ENCODE peak calls at places on chromosomes 11 and 22, in eight cellular contexts. One of them, this sample, is unnamed.

GRCh38 chr11:608751-609354 is 6.9 kb downstream of the IRF7 start:
- DNase-seq in transverse colon: no peak
- DNase-seq in cardiac muscle cell: no peak
- DNase-seq in thoracic aorta: no peak
- DNase-seq in fibroblast of villous mesenchyme: no peak
- DNase-seq in lung: no peak
- DNase-seq in gastrocnemius medialis: no peak
- DNase-seq in foreskin fibroblast: no peak
- DNase-seq in this sample: no peak

GRCh38 chr22:33922268-33922667 is 2.0 kb upstream of the LARGE1 start:
- DNase-seq in transverse colon: peak; percentile 39
- DNase-seq in cardiac muscle cell: peak; percentile 40
- DNase-seq in thoracic aorta: no peak
- DNase-seq in fibroblast of villous mesenchyme: no peak
- DNase-seq in lung: no peak
- DNase-seq in gastrocnemius medialis: peak; percentile 26
- DNase-seq in foreskin fibroblast: no peak
- DNase-seq in this sample: no peak

GRCh38 chr11:82195251-82195650 is 538.4 kb downstream of the FAM181B start:
- DNase-seq in transverse colon: no peak
- DNase-seq in cardiac muscle cell: no peak
- DNase-seq in thoracic aorta: no peak
- DNase-seq in fibroblast of villous mesenchyme: no peak
- DNase-seq in lung: no peak
- DNase-seq in gastrocnemius medialis: no peak
- DNase-seq in foreskin fibroblast: no peak
- DNase-seq in this sample: no peak

GRCh38 chr22:25110846-25111578 is 88.6 kb upstream of the CRYBB3 start:
- DNase-seq in transverse colon: peak; percentile 68
- DNase-seq in cardiac muscle cell: peak; percentile 88
- DNase-seq in thoracic aorta: peak; percentile 33
- DNase-seq in fibroblast of villous mesenchyme: peak; percentile 72
- DNase-seq in lung: peak; percentile 67
- DNase-seq in gastrocnemius medialis: peak; percentile 85
- DNase-seq in foreskin fibroblast: peak; percentile 55
- DNase-seq in this sample: peak; percentile 17

GRCh38 chr22:25822344-25822743 is 80.4 kb downstream of the MYO18B start:
- DNase-seq in transverse colon: no peak
- DNase-seq in cardiac muscle cell: no peak
- DNase-seq in thoracic aorta: no peak
- DNase-seq in fibroblast of villous mesenchyme: no peak
- DNase-seq in lung: no peak
- DNase-seq in gastrocnemius medialis: no peak
- DNase-seq in foreskin fibroblast: no peak
- DNase-seq in this sample: no peak

GRCh38 chr11:125923012-125923579 is 18.8 kb downstream of the DDX25 start:
- DNase-seq in transverse colon: peak; percentile 68
- DNase-seq in cardiac muscle cell: peak; percentile 80
- DNase-seq in thoracic aorta: no peak
- DNase-seq in fibroblast of villous mesenchyme: peak; percentile 74
- DNase-seq in lung: peak; percentile 64
- DNase-seq in gastrocnemius medialis: peak; percentile 44
- DNase-seq in foreskin fibroblast: peak; percentile 48
- DNase-seq in this sample: peak; percentile 10

GRCh38 chr11:31810779-31811647 is at the start of gene PAX6:
- DNase-seq in transverse colon: peak; percentile 22
- DNase-seq in cardiac muscle cell: peak; percentile 32
- DNase-seq in thoracic aorta: no peak
- DNase-seq in fibroblast of villous mesenchyme: peak; percentile 14
- DNase-seq in lung: peak; percentile 43
- DNase-seq in gastrocnemius medialis: no peak
- DNase-seq in foreskin fibroblast: no peak
- DNase-seq in this sample: no peak

GRCh38 chr11:19889531-19889930 is 176.9 kb downstream of the NAV2 start:
- DNase-seq in transverse colon: no peak
- DNase-seq in cardiac muscle cell: no peak
- DNase-seq in thoracic aorta: no peak
- DNase-seq in fibroblast of villous mesenchyme: no peak
- DNase-seq in lung: no peak
- DNase-seq in gastrocnemius medialis: no peak
- DNase-seq in foreskin fibroblast: no peak
- DNase-seq in this sample: no peak

GRCh38 chr11:69433741-69434140 is 47.7 kb upstream of the LINC01488 start:
- DNase-seq in transverse colon: no peak
- DNase-seq in cardiac muscle cell: no peak
- DNase-seq in thoracic aorta: no peak
- DNase-seq in fibroblast of villous mesenchyme: no peak
- DNase-seq in lung: no peak
- DNase-seq in gastrocnemius medialis: no peak
- DNase-seq in foreskin fibroblast: no peak
- DNase-seq in this sample: no peak

GRCh38 chr11:94417386-94417987 is 16.3 kb upstream of the GPR83 start:
- DNase-seq in transverse colon: no peak
- DNase-seq in cardiac muscle cell: peak; percentile 68
- DNase-seq in thoracic aorta: no peak
- DNase-seq in fibroblast of villous mesenchyme: peak; percentile 52
- DNase-seq in lung: no peak
- DNase-seq in gastrocnemius medialis: no peak
- DNase-seq in foreskin fibroblast: peak; percentile 26
- DNase-seq in this sample: peak; percentile 14

GRCh38 chr11:72641900-72642814 is 32.1 kb downstream of the PDE2A start:
- DNase-seq in transverse colon: peak; percentile 48
- DNase-seq in cardiac muscle cell: peak; percentile 19
- DNase-seq in thoracic aorta: no peak
- DNase-seq in fibroblast of villous mesenchyme: peak; percentile 14
- DNase-seq in lung: no peak
- DNase-seq in gastrocnemius medialis: no peak
- DNase-seq in foreskin fibroblast: no peak
- DNase-seq in this sample: no peak

GRCh38 chr11:85949798-85950197 is 94.6 kb downstream of the CCDC83 start:
- DNase-seq in transverse colon: no peak
- DNase-seq in cardiac muscle cell: no peak
- DNase-seq in thoracic aorta: no peak
- DNase-seq in fibroblast of villous mesenchyme: no peak
- DNase-seq in lung: no peak
- DNase-seq in gastrocnemius medialis: no peak
- DNase-seq in foreskin fibroblast: no peak
- DNase-seq in this sample: no peak

GRCh38 chr22:36659762-36660509 is 43.6 kb downstream of the CACNG2 start:
- DNase-seq in transverse colon: peak; percentile 77
- DNase-seq in cardiac muscle cell: peak; percentile 92
- DNase-seq in thoracic aorta: peak; percentile 85
- DNase-seq in fibroblast of villous mesenchyme: peak; percentile 85
- DNase-seq in lung: peak; percentile 94
- DNase-seq in gastrocnemius medialis: peak; percentile 94
- DNase-seq in foreskin fibroblast: peak; percentile 88
- DNase-seq in this sample: peak; percentile 59

GRCh38 chr11:107549253-107549953 is 16.1 kb downstream of the ALKBH8 start:
- DNase-seq in transverse colon: no peak
- DNase-seq in cardiac muscle cell: peak; percentile 65
- DNase-seq in thoracic aorta: no peak
- DNase-seq in fibroblast of villous mesenchyme: peak; percentile 54
- DNase-seq in lung: no peak
- DNase-seq in gastrocnemius medialis: no peak
- DNase-seq in foreskin fibroblast: peak; percentile 26
- DNase-seq in this sample: no peak

GRCh38 chr11:12842933-12843636 is 166.0 kb upstream of the RASSF10 start:
- DNase-seq in transverse colon: no peak
- DNase-seq in cardiac muscle cell: peak; percentile 79
- DNase-seq in thoracic aorta: no peak
- DNase-seq in fibroblast of villous mesenchyme: no peak
- DNase-seq in lung: no peak
- DNase-seq in gastrocnemius medialis: no peak
- DNase-seq in foreskin fibroblast: no peak
- DNase-seq in this sample: no peak

DNA sequence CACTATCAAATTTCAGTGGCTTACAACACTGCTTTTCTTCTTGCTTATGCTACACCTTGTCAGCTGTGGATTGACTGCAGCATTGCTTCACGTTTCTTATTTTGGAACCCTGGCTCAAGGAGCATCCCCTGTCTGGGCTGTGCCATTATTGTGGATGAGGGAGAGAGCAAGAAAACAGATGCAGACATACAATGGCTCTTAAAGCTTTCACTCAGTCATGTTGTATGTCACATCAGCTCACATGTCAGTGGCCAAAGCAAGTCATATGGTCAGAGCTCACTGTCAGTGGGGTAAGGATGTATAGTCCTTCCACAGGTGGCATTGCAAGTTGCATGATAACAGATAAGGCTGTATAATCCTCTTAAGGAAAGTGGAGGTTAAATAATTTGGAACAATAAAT is 10.0 kb downstream of the ARHGEF12 start:
- DNase-seq in transverse colon: no peak
- DNase-seq in cardiac muscle cell: no peak
- DNase-seq in thoracic aorta: no peak
- DNase-seq in fibroblast of villous mesenchyme: no peak
- DNase-seq in lung: no peak
- DNase-seq in gastrocnemius medialis: peak; percentile 67
- DNase-seq in foreskin fibroblast: no peak
- DNase-seq in this sample: no peak
- H3K4me3 ChIP-seq in transverse colon: no peak overlapping the region
- H3K4me3 ChIP-seq in cardiac muscle cell: no peak overlapping the region
- H3K4me3 ChIP-seq in thoracic aorta: no peak overlapping the region
- H3K4me3 ChIP-seq in fibroblast of villous mesenchyme: no peak overlapping the region
- H3K4me3 ChIP-seq in lung: no peak overlapping the region
- H3K4me3 ChIP-seq in gastrocnemius medialis: peak overlapping the region; percentile 7
- H3K4me3 ChIP-seq in foreskin fibroblast: no peak overlapping the region
- H3K4me3 ChIP-seq in this sample: no peak overlapping the region

GRCh38 chr11:10348650-10349280 is 43.9 kb downstream of the ADM start:
- DNase-seq in transverse colon: no peak
- DNase-seq in cardiac muscle cell: peak; percentile 64
- DNase-seq in thoracic aorta: no peak
- DNase-seq in fibroblast of villous mesenchyme: peak; percentile 81
- DNase-seq in lung: no peak
- DNase-seq in gastrocnemius medialis: peak; percentile 30
- DNase-seq in foreskin fibroblast: peak; percentile 82
- DNase-seq in this sample: no peak

GRCh38 chr11:10350341-10350740 is 45.5 kb downstream of the ADM start:
- DNase-seq in transverse colon: no peak
- DNase-seq in cardiac muscle cell: peak; percentile 70
- DNase-seq in thoracic aorta: no peak
- DNase-seq in fibroblast of villous mesenchyme: peak; percentile 61
- DNase-seq in lung: no peak
- DNase-seq in gastrocnemius medialis: no peak
- DNase-seq in foreskin fibroblast: peak; percentile 89
- DNase-seq in this sample: no peak

GRCh38 chr11:10349281-10349665 is 44.4 kb downstream of the ADM start:
- DNase-seq in transverse colon: no peak
- DNase-seq in cardiac muscle cell: no peak
- DNase-seq in thoracic aorta: no peak
- DNase-seq in fibroblast of villous mesenchyme: no peak
- DNase-seq in lung: no peak
- DNase-seq in gastrocnemius medialis: no peak
- DNase-seq in foreskin fibroblast: no peak
- DNase-seq in this sample: no peak

GRCh38 chr11:10351435-10351767 is 46.5 kb downstream of the ADM start:
- DNase-seq in transverse colon: peak; percentile 14
- DNase-seq in cardiac muscle cell: no peak
- DNase-seq in thoracic aorta: no peak
- DNase-seq in fibroblast of villous mesenchyme: no peak
- DNase-seq in lung: no peak
- DNase-seq in gastrocnemius medialis: no peak
- DNase-seq in foreskin fibroblast: no peak
- DNase-seq in this sample: no peak

GRCh38 chr11:10349806-10350205 is 44.9 kb downstream of the ADM start:
- DNase-seq in transverse colon: no peak
- DNase-seq in cardiac muscle cell: no peak
- DNase-seq in thoracic aorta: no peak
- DNase-seq in fibroblast of villous mesenchyme: no peak
- DNase-seq in lung: no peak
- DNase-seq in gastrocnemius medialis: no peak
- DNase-seq in foreskin fibroblast: no peak
- DNase-seq in this sample: no peak
- TF ChIP-seq CTCF in transverse colon: no peak
- TF ChIP-seq CTCF in cardiac muscle cell: no peak
- TF ChIP-seq CTCF in thoracic aorta: no peak
- TF ChIP-seq CTCF in fibroblast of villous mesenchyme: no peak
- TF ChIP-seq CTCF in lung: no peak
- TF ChIP-seq CTCF in gastrocnemius medialis: no peak
- TF ChIP-seq CTCF in foreskin fibroblast: no peak
- TF ChIP-seq CTCF in this sample: no peak

GRCh38 chr11:36452231-36452630 is 57.8 kb downstream of the TRAF6 start:
- DNase-seq in transverse colon: no peak
- DNase-seq in cardiac muscle cell: peak; percentile 74
- DNase-seq in thoracic aorta: no peak
- DNase-seq in fibroblast of villous mesenchyme: peak; percentile 85
- DNase-seq in lung: no peak
- DNase-seq in gastrocnemius medialis: no peak
- DNase-seq in foreskin fibroblast: no peak
- DNase-seq in this sample: no peak

GRCh38 chr11:36451681-36452080 is 58.4 kb downstream of the TRAF6 start:
- DNase-seq in transverse colon: no peak
- DNase-seq in cardiac muscle cell: no peak
- DNase-seq in thoracic aorta: no peak
- DNase-seq in fibroblast of villous mesenchyme: no peak
- DNase-seq in lung: no peak
- DNase-seq in gastrocnemius medialis: no peak
- DNase-seq in foreskin fibroblast: no peak
- DNase-seq in this sample: no peak

GRCh38 chr11:36449566-36450390 is 60.3 kb downstream of the TRAF6 start:
- DNase-seq in transverse colon: no peak
- DNase-seq in cardiac muscle cell: peak; percentile 41
- DNase-seq in thoracic aorta: no peak
- DNase-seq in fibroblast of villous mesenchyme: peak; percentile 33
- DNase-seq in lung: no peak
- DNase-seq in gastrocnemius medialis: no peak
- DNase-seq in foreskin fibroblast: no peak
- DNase-seq in this sample: no peak

GRCh38 chr11:36451045-36451444 is 59.0 kb downstream of the TRAF6 start:
- DNase-seq in transverse colon: no peak
- DNase-seq in cardiac muscle cell: no peak
- DNase-seq in thoracic aorta: no peak
- DNase-seq in fibroblast of villous mesenchyme: no peak
- DNase-seq in lung: no peak
- DNase-seq in gastrocnemius medialis: no peak
- DNase-seq in foreskin fibroblast: no peak
- DNase-seq in this sample: no peak

DNA sequence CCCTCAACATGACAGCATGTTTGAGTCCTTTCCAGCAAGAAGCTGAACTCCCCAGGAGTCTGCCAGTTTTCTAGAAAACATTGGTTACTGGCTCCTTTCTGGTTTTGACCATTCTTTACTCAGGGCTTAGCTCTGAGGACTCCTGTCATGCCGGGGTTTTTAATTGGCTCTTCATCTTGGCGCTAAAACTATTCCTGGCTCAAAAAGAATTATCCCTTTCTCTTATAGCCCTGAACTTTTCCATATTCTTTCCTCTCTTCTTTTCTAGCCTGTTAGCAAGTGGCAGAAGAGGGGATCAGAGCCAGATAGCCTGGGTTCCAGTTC is 59.7 kb downstream of the TRAF6 start:
- DNase-seq in transverse colon: no peak
- DNase-seq in cardiac muscle cell: no peak
- DNase-seq in thoracic aorta: no peak
- DNase-seq in fibroblast of villous mesenchyme: no peak
- DNase-seq in lung: no peak
- DNase-seq in gastrocnemius medialis: no peak
- DNase-seq in foreskin fibroblast: no peak
- DNase-seq in this sample: no peak
- H3K4me3 ChIP-seq in transverse colon: peak overlapping the region; percentile 12
- H3K4me3 ChIP-seq in cardiac muscle cell: no peak overlapping the region
- H3K4me3 ChIP-seq in thoracic aorta: peak overlapping the region; percentile 40
- H3K4me3 ChIP-seq in fibroblast of villous mesenchyme: no peak overlapping the region
- H3K4me3 ChIP-seq in lung: no peak overlapping the region
- H3K4me3 ChIP-seq in gastrocnemius medialis: no peak overlapping the region
- H3K4me3 ChIP-seq in foreskin fibroblast: peak overlapping the region; percentile 25
- H3K4me3 ChIP-seq in this sample: no peak overlapping the region

GRCh38 chr11:121004196-121004840 is 19.6 kb upstream of the TBCEL start:
- DNase-seq in transverse colon: no peak
- DNase-seq in cardiac muscle cell: no peak
- DNase-seq in thoracic aorta: no peak
- DNase-seq in fibroblast of villous mesenchyme: no peak
- DNase-seq in lung: no peak
- DNase-seq in gastrocnemius medialis: no peak
- DNase-seq in foreskin fibroblast: no peak
- DNase-seq in this sample: no peak
- TF ChIP-seq CTCF in transverse colon: no peak
- TF ChIP-seq CTCF in cardiac muscle cell: no peak
- TF ChIP-seq CTCF in thoracic aorta: no peak
- TF ChIP-seq CTCF in fibroblast of villous mesenchyme: no peak
- TF ChIP-seq CTCF in lung: no peak
- TF ChIP-seq CTCF in gastrocnemius medialis: no peak
- TF ChIP-seq CTCF in foreskin fibroblast: no peak
- TF ChIP-seq CTCF in this sample: no peak

This sample was measured in AG04449.